ENCODE peak calls at places on chromosomes 13 and 19, in four cellular contexts. M is fibroblast of pulmonary artery; G is stimulated activated CD4-positive, alpha-beta T cell treated with anti-CD3 and anti-CD28 coated beads, Interleukin-4, amount 100 ng/mL, for 24 hours; T is substantia nigra. X is an unnamed sample.

GRCh38 chr13:113960276-113960948 is 13.5 kb downstream of the C13orf46 start:
- DNase-seq in M (no peak), G (no peak), T (no peak), X (no peak)

GRCh38 chr13:112903606-112904195 is 65.3 kb upstream of the MCF2L start:
- DNase-seq in T (no peak), M (no peak), G (no peak), X (no peak)

GRCh38 chr13:41960700-41961697 is at the start of gene VWA8:
- DNase-seq in T (peak; percentile 78), G (peak; percentile 86), M (peak; percentile 82), X (peak; percentile 89)

GRCh38 chr13:110245421-110245899 is 61.5 kb downstream of the COL4A1 start:
- DNase-seq in M (peak; percentile 69), G (no peak), T (no peak), X (no peak)

GRCh38 chr13:113491418-113491883 is 940 bp upstream of the DCUN1D2 start:
- DNase-seq in T (peak; percentile 41), G (no peak), M (no peak), X (peak; percentile 19)

GRCh38 chr13:75725784-75726183 is 89.7 kb downstream of the LMO7 start:
- DNase-seq in T (no peak), M (no peak), G (no peak), X (no peak)

GRCh38 chr19:53549354-53549753 is 11.4 kb downstream of the ZNF331 start:
- DNase-seq in G (no peak), M (peak; percentile 88), T (no peak), X (no peak)

GRCh38 chr13:49652691-49653305 is 24.5 kb downstream of the ARL11 start:
- DNase-seq in T (peak; percentile 3), G (no peak), M (peak; percentile 35), X (peak; percentile 31)

GRCh38 chr13:50593228-50593627 is 250.3 kb downstream of the DLEU7 start:
- DNase-seq in G (no peak), T (no peak), M (no peak), X (no peak)

GRCh38 chr19:33621811-33622504 is at the start of gene CHST8:
- DNase-seq in M (peak; percentile 16), G (no peak), T (peak; percentile 83), X (no peak)

GRCh38 chr19:47729468-47729798 is 15.9 kb upstream of the NOP53 start:
- DNase-seq in G (no peak), M (peak; percentile 84), T (peak; percentile 19), X (peak; percentile 42)

GRCh38 chr13:42984691-42985090 is 7.3 kb downstream of the EPSTI1 start:
- DNase-seq in T (no peak), G (no peak), M (no peak), X (no peak)

GRCh38 chr19:5696196-5697021 is 6.3 kb downstream of the RPL36 start:
- DNase-seq in T (no peak), G (no peak), M (no peak), X (no peak)

GRCh38 chr19:3250675-3251074 is 26.2 kb downstream of the CELF5 start:
- DNase-seq in T (no peak), M (peak; percentile 29), G (peak; percentile 52), X (peak; percentile 48)

GRCh38 chr13:23871616-23872220 is 17.5 kb downstream of the MIPEP start:
- DNase-seq in G (no peak), M (peak; percentile 61), T (no peak), X (no peak)

GRCh38 chr19:47363758-47364529 is 14.8 kb downstream of the DHX34 start:
- DNase-seq in G (no peak), M (peak; percentile 72), T (no peak), X (no peak)

GRCh38 chr13:95137096-95137495 is 164.2 kb downstream of the ABCC4 start:
- DNase-seq in M (no peak), T (no peak), G (no peak), X (no peak)

GRCh38 chr13:43767351-43767901 is 19.3 kb downstream of the ENOX1 start:
- DNase-seq in T (peak; percentile 15), M (peak; percentile 60), G (no peak), X (no peak)

GRCh38 chr19:31231181-31231580 is 118.1 kb downstream of the TSHZ3 start:
- DNase-seq in G (no peak), T (no peak), M (no peak), X (no peak)

GRCh38 chr19:17090501-17091074 is 15.0 kb downstream of the MYO9B start:
- DNase-seq in M (peak; percentile 79), G (peak; percentile 58), T (no peak), X (peak; percentile 47)

GRCh38 chr13:108214511-108215383 is 589 bp downstream of the LIG4 start:
- DNase-seq in G (no peak), M (no peak), T (peak; percentile 77), X (peak; percentile 44)

GRCh38 chr13:113433391-113433916 is 19.8 kb downstream of the ADPRHL1 start:
- DNase-seq in T (no peak), G (no peak), M (no peak), X (no peak)

GRCh38 chr13:100490692-100491091 is 97.9 kb downstream of the GGACT start:
- DNase-seq in T (no peak), G (no peak), M (no peak), X (no peak)

GRCh38 chr19:15299568-15300409 is 32.5 kb downstream of the BRD4 start:
- DNase-seq in M (peak; percentile 72), G (no peak), T (no peak), X (no peak)

GRCh38 chr19:47020992-47021496 is 1.4 kb downstream of the NPAS1 start:
- DNase-seq in G (no peak), T (peak; percentile 47), M (peak; percentile 11), X (no peak)

GRCh38 chr13:67971291-67971690 is 741.2 kb upstream of the PCDH9 start:
- DNase-seq in M (no peak), T (no peak), G (no peak), X (no peak)

GRCh38 chr13:44365899-44366298 is 7.7 kb upstream of the SERP2 start:
- DNase-seq in G (no peak), T (no peak), M (no peak), X (no peak)

GRCh38 chr19:56091066-56091490 is 30.0 kb downstream of the ZNF787 start:
- DNase-seq in M (peak; percentile 64), G (no peak), T (no peak), X (no peak)

GRCh38 chr19:8515317-8515716 is 1.4 kb upstream of the ZNF414 start:
- DNase-seq in T (no peak), M (no peak), G (peak; percentile 62), X (peak; percentile 81)

GRCh38 chr13:66225071-66225470 is 1005.1 kb downstream of the PCDH9 start:
- DNase-seq in T (no peak), G (no peak), M (no peak), X (no peak)

GRCh38 chr19:42433503-42434260 is 6.5 kb upstream of the LIPE start:
- DNase-seq in M (peak; percentile 71), T (peak; percentile 79), G (peak; percentile 74), X (peak; percentile 73)

GRCh38 chr13:60591348-60591747 is 194.3 kb downstream of the TDRD3 start:
- DNase-seq in M (peak; percentile 84), T (peak; percentile 6), G (no peak), X (no peak)

GRCh38 chr13:29948246-29948645 is 97.8 kb upstream of the UBL3 start:
- DNase-seq in M (no peak), T (no peak), G (no peak), X (no peak)

GRCh38 chr13:23372264-23372905 is 61.1 kb downstream of the SACS start:
- DNase-seq in G (no peak), M (peak; percentile 82), T (no peak), X (no peak)

GRCh38 chr19:48746738-48747575 is at the start of gene IZUMO1:
- DNase-seq in M (peak; percentile 95), T (peak; percentile 93), G (peak; percentile 52), X (peak; percentile 68)

X was measured in activated CD8-positive, alpha-beta T cell treated with anti-CD3 and anti-CD28 coated beads, Interleukin-2, amount 10 ng/mL, durations not matched to agents 7 days and 5 days.